ENCODE peak calls at places on chromosomes 2 and 18, in five cellular contexts. O, Q, D, R and J are unnamed samples.

GRCh38 chr2:187774551-187775071 is 220.4 kb upstream of the TFPI start:
- DNase-seq in Q (no peak), R (no peak), O (no peak), D (no peak), J (no peak)

GRCh38 chr2:45925636-45926350 is 274.3 kb downstream of the PRKCE start:
- DNase-seq in O (no peak), D (no peak), Q (no peak), R (no peak), J (no peak)

GRCh38 chr2:43944915-43945314 is 50.9 kb downstream of the LRPPRC start:
- DNase-seq in O (no peak), Q (no peak), D (no peak), R (no peak), J (no peak)

GRCh38 chr18:51234117-51235010 is 36.9 kb upstream of the MEX3C start:
- DNase-seq in O (no peak), Q (no peak), R (no peak), D (no peak), J (no peak)

GRCh38 chr2:8320305-8320704 is 361.6 kb upstream of the ID2 start:
- DNase-seq in O (no peak), Q (no peak), D (no peak), R (no peak), J (no peak)

GRCh38 chr18:908631-909621 is 4.3 kb downstream of the ADCYAP1 start:
- DNase-seq in R (no peak), Q (no peak), O (no peak), D (no peak), J (no peak)

GRCh38 chr2:52034706-52035105 is 1002.8 kb upstream of the NRXN1 start:
- DNase-seq in R (no peak), O (no peak), D (no peak), Q (no peak), J (no peak)

GRCh38 chr2:157746234-157746950 is 117.7 kb upstream of the ACVR1C start:
- DNase-seq in D (no peak), Q (no peak), R (no peak), O (no peak), J (no peak)

GRCh38 chr2:127641846-127642510 is 4.0 kb upstream of the GPR17 start:
- DNase-seq in R (peak; percentile 53), O (no peak), D (no peak), Q (peak; percentile 69), J (no peak)

GRCh38 chr18:76922107-76922506 is 99.8 kb downstream of the ZNF236 start:
- DNase-seq in O (no peak), R (peak; percentile 35), D (peak; percentile 64), Q (peak; percentile 67), J (peak; percentile 31)

GRCh38 chr2:156944871-156945270 is 312.6 kb upstream of the GALNT5 start:
- DNase-seq in D (no peak), R (no peak), Q (no peak), O (no peak), J (no peak)

GRCh38 chr2:234448506-234449169 is 48.2 kb downstream of the ARL4C start:
- DNase-seq in Q (no peak), D (no peak), O (no peak), R (no peak), J (no peak)

GRCh38 chr2:113076917-113077669 is 9.3 kb downstream of the IL1F10 start:
- DNase-seq in O (no peak), R (no peak), Q (no peak), D (no peak), J (no peak)

GRCh38 chr2:38512211-38512610 is 90.5 kb downstream of the HNRNPLL start:
- DNase-seq in Q (no peak), D (no peak), O (no peak), R (no peak), J (no peak)

GRCh38 chr2:85888020-85888744 is 608 bp downstream of the ST3GAL5 start:
- DNase-seq in Q (peak; percentile 50), R (peak; percentile 15), D (peak; percentile 29), O (peak; percentile 48), J (peak; percentile 28)

GRCh38 chr18:13710460-13710859 is 15.9 kb downstream of the FAM210A start:
- DNase-seq in Q (no peak), O (no peak), D (no peak), R (no peak), J (no peak)

GRCh38 chr2:238021327-238021726 is 39.5 kb upstream of the SCLY start:
- DNase-seq in R (no peak), D (no peak), Q (no peak), O (no peak), J (no peak)

GRCh38 chr18:304887-305529 is 37.2 kb upstream of the THOC1 start:
- DNase-seq in D (no peak), Q (no peak), O (no peak), R (no peak), J (no peak)

GRCh38 chr2:50469784-50470183 is 562.1 kb downstream of the NRXN1 start:
- DNase-seq in R (no peak), Q (no peak), D (no peak), O (no peak), J (no peak)

GRCh38 chr18:9862686-9863085 is 23.1 kb upstream of the TXNDC2 start:
- DNase-seq in Q (no peak), O (no peak), R (no peak), D (no peak), J (no peak)

GRCh38 chr18:5309888-5310470 is 14.5 kb upstream of the ZBTB14 start:
- DNase-seq in Q (peak; percentile 67), D (no peak), O (no peak), R (peak; percentile 17), J (no peak)

GRCh38 chr2:164314148-164314547 is 307.1 kb downstream of the GRB14 start:
- DNase-seq in O (no peak), D (no peak), R (no peak), Q (no peak), J (no peak)

GRCh38 chr2:19350678-19351401 is 7.6 kb downstream of the OSR1 start:
- DNase-seq in O (no peak), D (no peak), Q (no peak), R (no peak), J (no peak)

GRCh38 chr2:19351499-19351898 is 6.9 kb downstream of the OSR1 start:
- DNase-seq in R (no peak), O (no peak), D (no peak), Q (no peak), J (no peak)

GRCh38 chr2:19348692-19349091 is 9.7 kb downstream of the OSR1 start:
- DNase-seq in R (no peak), D (no peak), O (no peak), Q (no peak), J (no peak)

GRCh38 chr2:19351914-19352697 is 6.3 kb downstream of the OSR1 start:
- DNase-seq in R (no peak), D (no peak), Q (no peak), O (no peak), J (peak; percentile 43)

GRCh38 chr2:19349911-19350677 is 8.3 kb downstream of the OSR1 start:
- DNase-seq in R (peak; percentile 36), O (no peak), Q (peak; percentile 47), D (peak; percentile 66), J (peak; percentile 76)
- H3K27ac ChIP-seq in R (no peak overlapping the region), O (no peak overlapping the region), Q (no peak overlapping the region), D (peak overlapping the region; percentile 11), J (peak overlapping the region; percentile 52)

DNA sequence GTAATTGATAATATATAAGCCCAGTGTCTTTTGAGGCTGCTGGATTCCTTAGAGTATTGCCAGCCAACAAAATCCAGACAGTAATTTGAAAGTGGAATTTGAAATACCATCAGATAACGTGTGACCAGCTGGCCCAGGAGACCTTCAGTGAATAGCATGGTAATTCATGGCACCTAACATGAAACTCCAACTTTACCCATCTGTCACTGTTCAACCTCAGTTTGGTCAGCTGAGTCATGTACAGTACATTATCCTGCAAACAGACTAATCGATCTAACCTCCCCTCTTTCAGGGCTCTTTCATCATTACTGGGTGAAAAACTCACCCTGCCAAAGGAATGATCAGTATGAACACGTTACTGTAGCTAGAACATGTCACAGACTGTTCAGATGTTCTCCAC is 230.6 kb downstream of the DOK6 start:
- DNase-seq in Q (no peak), R (no peak), O (no peak), D (no peak), J (no peak)
- H3K27ac ChIP-seq in Q (no peak overlapping the region), R (no peak overlapping the region), O (no peak overlapping the region), D (no peak overlapping the region), J (no peak overlapping the region)

DNA sequence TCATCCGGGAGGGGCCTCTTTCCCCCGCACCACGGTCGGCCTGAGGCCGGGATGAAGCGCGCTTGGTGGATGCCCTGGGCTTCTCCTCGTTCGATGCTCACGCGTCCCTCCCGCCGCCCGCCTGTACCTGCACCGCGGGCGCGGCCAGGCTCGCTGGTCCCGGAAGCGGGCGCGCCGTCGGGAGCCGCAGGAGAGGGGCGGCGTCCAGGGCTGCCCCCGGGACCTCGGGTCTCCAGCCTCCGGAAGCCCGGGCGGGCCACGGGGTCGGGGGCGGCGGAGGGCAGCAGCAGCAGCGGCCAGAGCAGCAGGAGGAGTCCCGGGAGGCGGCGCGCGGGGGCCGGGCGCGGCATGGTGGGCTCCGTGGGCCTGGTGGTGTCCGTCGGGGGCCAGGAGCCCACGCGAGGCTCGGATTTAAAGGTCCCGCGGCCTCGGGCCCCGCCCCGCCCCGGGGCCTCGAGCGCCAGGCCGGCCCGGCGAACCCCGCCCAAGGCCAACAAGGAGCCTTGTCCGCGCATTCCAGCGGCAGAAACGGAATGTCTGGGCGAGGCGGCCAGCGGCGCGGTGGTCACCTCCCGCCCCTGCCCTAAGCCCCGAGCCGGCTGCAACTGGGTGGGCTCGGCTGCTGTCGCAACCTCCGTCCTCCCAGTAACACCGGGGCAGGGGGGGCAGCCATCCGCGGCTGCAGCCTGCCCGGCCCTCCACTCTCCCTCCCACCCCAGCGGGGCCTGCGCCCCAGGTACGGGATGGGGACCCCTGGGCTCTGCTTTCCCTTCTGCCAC is at the start of gene MATN3:
- DNase-seq in Q (no peak), R (no peak), O (peak; percentile 18), D (peak; percentile 46), J (no peak)
- H3K27ac ChIP-seq in Q (no peak within 1 kb of the TSS), R (no peak within 1 kb of the TSS), O (peak within 1 kb of the TSS; percentile 58), D (no peak within 1 kb of the TSS), J (peak within 1 kb of the TSS; percentile 34)

DNA sequence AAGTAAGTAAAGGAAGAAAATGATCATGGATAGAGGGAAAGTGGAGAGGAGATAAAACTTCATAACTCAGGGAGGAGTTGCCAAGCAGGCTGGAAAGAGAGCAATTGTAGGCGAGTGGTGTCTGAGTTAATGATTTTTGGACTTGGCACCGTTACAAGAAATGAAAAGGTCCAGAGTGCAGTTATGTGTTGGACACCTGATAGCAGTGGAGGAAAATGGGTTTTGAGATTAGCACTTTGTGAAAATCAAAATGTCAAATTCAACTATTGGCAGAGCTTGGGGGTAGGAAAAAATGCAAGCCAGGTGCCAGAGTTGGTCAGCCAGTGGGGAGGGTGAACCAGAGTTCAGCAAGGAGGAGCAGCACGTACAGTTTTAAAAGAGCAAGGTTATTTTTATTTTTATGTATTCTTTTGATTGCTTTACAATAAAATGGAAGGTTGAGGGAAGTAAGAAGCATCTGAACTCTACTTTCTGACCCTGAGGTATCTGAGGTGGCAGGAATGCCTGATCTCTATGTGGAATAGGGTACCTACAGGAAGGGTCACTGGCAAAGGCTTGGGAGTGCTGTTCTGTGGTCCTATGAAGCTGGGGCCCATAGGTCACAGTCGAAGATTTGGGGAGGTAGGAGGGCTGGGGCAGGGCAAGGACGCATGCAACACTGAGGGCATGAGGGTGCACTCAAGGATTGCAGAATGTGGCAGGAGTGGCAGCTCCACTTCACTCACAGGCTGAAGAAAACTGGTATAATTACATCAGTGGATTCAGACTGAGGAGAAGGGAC is 127.5 kb downstream of the CD8B2 start:
- DNase-seq in O (no peak), D (peak; percentile 49), R (no peak), Q (no peak), J (no peak)
- H3K27ac ChIP-seq in O (no peak overlapping the region), D (peak overlapping the region; percentile 67), R (no peak overlapping the region), Q (no peak overlapping the region), J (no peak overlapping the region)